ENCODE peak calls at places on chromosome 21, in six cellular contexts. L is GM12878, B is HTR-8/SVneo, G is Calu3, S is HS-5, P is cortex of kidney. D is an unnamed sample.

GRCh38 chr21:45428534-45428933 is 23.6 kb downstream of the COL18A1 start:
- DNase-seq in L (no peak), B (no peak), G (no peak), S (no peak), P (no peak), D (no peak)

GRCh38 chr21:45029298-45029967 is 44.9 kb upstream of the ADARB1 start:
- DNase-seq in L (no peak), B (no peak), G (no peak), S (no peak), P (no peak), D (no peak)

GRCh38 chr21:41869771-41870170 is 9.4 kb downstream of the PRDM15 start:
- DNase-seq in L (no peak), B (no peak), G (no peak), S (no peak), P (no peak), D (no peak)

GRCh38 chr21:38140192-38140905 is 116.4 kb upstream of the KCNJ15 start:
- DNase-seq in L (no peak), B (peak), G (no peak), S (no peak), P (no peak), D (no peak)

GRCh38 chr21:38363684-38364083 is 106.9 kb downstream of the KCNJ15 start:
- DNase-seq in L (no peak), B (no peak), G (no peak), S (no peak), P (no peak), D (no peak)

GRCh38 chr21:45405271-45405818 is 380 bp downstream of the COL18A1 start:
- DNase-seq in L (no peak), B (peak), G (peak), S (no peak), P (peak), D (no peak)

GRCh38 chr21:38056481-38056880 is 140.2 kb upstream of the KCNJ6 start:
- DNase-seq in L (no peak), B (no peak), G (no peak), S (no peak), P (no peak), D (no peak)

GRCh38 chr21:41727784-41728763 is 38.8 kb downstream of the RIPK4 start:
- DNase-seq in L (no peak), B (no peak), G (no peak), S (no peak), P (no peak), D (no peak)

D was measured in HS-27A.